ENCODE peak calls at places on chromosomes 16 and 17, in six cellular contexts. G, W, N, V, M and U are unnamed samples.

GRCh38 chr16:379183-379960 is 2.4 kb downstream of the PGAP6 start:
- DNase-seq in V (no peak), M (peak; percentile 86), N (no peak), W (peak; percentile 88), G (no peak), U (no peak)

GRCh38 chr17:16037636-16038035 is 38.0 kb downstream of the TTC19 start:
- DNase-seq in G (peak; percentile 47), W (no peak), V (no peak), N (no peak), M (no peak), U (no peak)

GRCh38 chr17:7237761-7238417 is 1.4 kb downstream of the PHF23 start:
- DNase-seq in M (peak; percentile 97), V (peak; percentile 45), G (peak; percentile 66), N (peak; percentile 78), W (peak; percentile 95), U (peak; percentile 92)

GRCh38 chr17:67546578-67547527 is 169.8 kb downstream of the PITPNC1 start:
- DNase-seq in W (peak; percentile 77), G (peak; percentile 47), V (no peak), M (peak; percentile 45), N (no peak), U (no peak)

GRCh38 chr17:57652811-57653210 is 92.3 kb downstream of the CCDC182 start:
- DNase-seq in V (no peak), W (no peak), N (no peak), M (no peak), G (no peak), U (no peak)

GRCh38 chr17:30908717-30909420 is 2.8 kb upstream of the TEFM start:
- DNase-seq in G (no peak), M (no peak), W (no peak), N (no peak), V (no peak), U (no peak)

GRCh38 chr17:34464812-34465211 is 101.8 kb upstream of the CCL1 start:
- DNase-seq in V (no peak), M (no peak), G (no peak), N (no peak), W (no peak), U (no peak)

GRCh38 chr16:22903716-22904115 is 89.8 kb downstream of the HS3ST2 start:
- DNase-seq in N (no peak), V (no peak), M (no peak), G (no peak), W (no peak), U (no peak)

GRCh38 chr17:28983286-28984240 is 22.3 kb downstream of the SEZ6 start:
- DNase-seq in G (no peak), N (no peak), V (no peak), W (no peak), M (no peak), U (no peak)

GRCh38 chr17:13704333-13704732 is 102.6 kb upstream of the HS3ST3A1 start:
- DNase-seq in V (peak; percentile 38), N (no peak), G (peak; percentile 69), M (no peak), W (no peak), U (no peak)

GRCh38 chr17:2929881-2930533 is 133.4 kb downstream of the OR1D5 start:
- DNase-seq in V (peak; percentile 24), M (no peak), G (no peak), N (no peak), W (peak; percentile 68), U (peak; percentile 87)

GRCh38 chr17:29019475-29020181 is 13.8 kb upstream of the SEZ6 start:
- DNase-seq in W (no peak), N (no peak), G (no peak), M (peak; percentile 82), V (no peak), U (peak; percentile 63)

GRCh38 chr17:65638221-65638940 is 76.9 kb upstream of the AXIN2 start:
- DNase-seq in W (no peak), M (no peak), N (no peak), G (peak; percentile 5), V (no peak), U (no peak)

GRCh38 chr17:69898606-69899005 is 176.4 kb upstream of the KCNJ16 start:
- DNase-seq in M (no peak), V (no peak), N (no peak), W (no peak), G (peak; percentile 42), U (no peak)

GRCh38 chr16:62149646-62150045 is 113.4 kb upstream of the CDH8 start:
- DNase-seq in M (no peak), N (no peak), G (peak; percentile 18), W (no peak), V (peak; percentile 47), U (no peak)

GRCh38 chr17:17849863-17850373 is 13.1 kb upstream of the SREBF1 start:
- DNase-seq in W (no peak), N (peak; percentile 84), G (peak; percentile 83), M (no peak), V (no peak), U (peak; percentile 58)

GRCh38 chr16:86016201-86016965 is 117.4 kb downstream of the IRF8 start:
- DNase-seq in M (no peak), N (peak; percentile 25), V (peak; percentile 34), G (peak; percentile 49), W (peak; percentile 48), U (peak; percentile 72)

GRCh38 chr17:8176197-8176940 is at the start of gene TMEM107:
- DNase-seq in W (peak; percentile 94), G (peak; percentile 81), N (peak; percentile 87), V (peak; percentile 77), M (peak; percentile 96), U (peak; percentile 96)

GRCh38 chr16:2500937-2501750 is 12.6 kb upstream of the ATP6V0C start:
- DNase-seq in V (peak; percentile 49), W (peak; percentile 82), G (peak; percentile 77), M (peak; percentile 97), N (peak; percentile 73), U (peak; percentile 91)

GRCh38 chr16:7055443-7055842 is 277.2 kb upstream of the RBFOX1 start:
- DNase-seq in N (no peak), M (no peak), W (no peak), V (no peak), G (no peak), U (no peak)

GRCh38 chr17:39926588-39927100 is 757 bp downstream of the ORMDL3 start:
- DNase-seq in M (no peak), V (peak; percentile 44), W (peak; percentile 69), N (peak; percentile 80), G (peak; percentile 16), U (peak; percentile 71)

GRCh38 chr17:74386397-74386796 is 19.1 kb downstream of the GPR142 start:
- DNase-seq in N (no peak), M (no peak), V (no peak), W (no peak), G (no peak), U (no peak)

GRCh38 chr17:82756166-82756565 is 4.3 kb downstream of the TBCD start:
- DNase-seq in N (no peak), V (no peak), W (no peak), G (no peak), M (no peak), U (no peak)

GRCh38 chr17:78940708-78941107 is 15.5 kb upstream of the TIMP2 start:
- DNase-seq in N (no peak), G (peak; percentile 56), M (no peak), W (no peak), V (no peak), U (peak; percentile 23)

GRCh38 chr17:68349157-68349556 is 57.9 kb downstream of the ARSG start:
- DNase-seq in V (no peak), G (no peak), N (no peak), W (no peak), M (no peak), U (no peak)

GRCh38 chr16:1026057-1026783 is 44.6 kb downstream of the SOX8 start:
- DNase-seq in V (no peak), G (no peak), N (no peak), M (peak; percentile 81), W (no peak), U (peak; percentile 53)

GRCh38 chr17:13024526-13025263 is 6.9 kb upstream of the ELAC2 start:
- DNase-seq in W (peak; percentile 60), V (peak; percentile 35), G (peak; percentile 52), M (peak; percentile 83), N (peak; percentile 48), U (peak; percentile 86)

GRCh38 chr17:65131946-65132345 is 5.2 kb upstream of the RGS9 start:
- DNase-seq in V (peak; percentile 49), N (no peak), M (no peak), G (peak; percentile 32), W (no peak), U (no peak)

GRCh38 chr17:81871387-81872120 is 417 bp upstream of the ARHGDIA start:
- DNase-seq in M (peak; percentile 100), G (peak; percentile 85), N (peak; percentile 96), W (peak; percentile 96), V (peak; percentile 82), U (peak; percentile 74)

DNA sequence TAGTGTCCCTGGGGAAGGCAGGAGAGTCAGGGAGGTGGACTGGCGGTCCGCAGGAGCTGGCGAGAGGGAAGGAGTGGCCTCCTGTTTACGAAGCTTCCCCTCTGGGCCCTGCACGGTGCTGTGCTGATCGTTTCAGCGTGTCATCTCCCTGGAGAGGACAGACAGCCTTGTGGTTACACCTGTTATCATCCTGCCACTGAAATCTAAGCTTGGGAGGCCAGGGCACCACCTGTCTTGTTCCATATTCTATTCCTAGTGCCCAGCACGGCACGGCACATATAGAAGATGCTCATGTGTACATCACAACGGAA is 8.5 kb downstream of the WDR81 start:
- DNase-seq in W (no peak), G (no peak), V (no peak), M (no peak), N (no peak), U (no peak)
- H3K4me3 ChIP-seq in W (no peak overlapping the region), G (no peak overlapping the region), V (no peak overlapping the region), M (no peak overlapping the region), N (no peak overlapping the region), U (no peak overlapping the region)

GRCh38 chr16:47780213-47780612 is 319.1 kb downstream of the PHKB start:
- DNase-seq in V (no peak), N (no peak), G (no peak), W (no peak), M (no peak), U (no peak)
- H3K4me3 ChIP-seq in V (no peak overlapping the region), N (no peak overlapping the region), G (no peak overlapping the region), W (no peak overlapping the region), M (no peak overlapping the region), U (no peak overlapping the region)

GRCh38 chr16:28289939-28290862 is 2.1 kb upstream of the SBK1 start:
- DNase-seq in N (no peak), V (no peak), G (no peak), W (no peak), M (no peak), U (no peak)
- H3K4me3 ChIP-seq in N (no peak overlapping the region), V (no peak overlapping the region), G (no peak overlapping the region), W (no peak overlapping the region), M (no peak overlapping the region), U (peak overlapping the region; percentile 75)

GRCh38 chr16:9060225-9060624 is 31.2 kb upstream of the HAPSTR1 start:
- DNase-seq in W (no peak), G (no peak), N (no peak), V (no peak), M (no peak), U (no peak)
- H3K4me3 ChIP-seq in W (no peak overlapping the region), G (no peak overlapping the region), N (no peak overlapping the region), V (no peak overlapping the region), M (no peak overlapping the region), U (no peak overlapping the region)